ENCODE peak calls at places on chromosome 21, in eight cellular contexts. One of them, this sample, is unnamed.

GRCh38 chr21:44399955-44400790 is 46.8 kb downstream of the TRPM2 start:
- DNase-seq in thoracic aorta: no peak
- DNase-seq in mesendoderm: no peak
- DNase-seq in uterus: no peak
- DNase-seq in PC-3: no peak
- DNase-seq in naive thymus-derived CD8-positive, alpha-beta T cell: no peak
- DNase-seq in aorta: no peak
- DNase-seq in CD4-positive, CD25-positive, alpha-beta regulatory T cell: no peak
- DNase-seq in this sample: no peak

GRCh38 chr21:43608225-43608624 is 51.1 kb downstream of the HSF2BP start:
- DNase-seq in thoracic aorta: no peak
- DNase-seq in mesendoderm: no peak
- DNase-seq in uterus: no peak
- DNase-seq in PC-3: peak
- DNase-seq in naive thymus-derived CD8-positive, alpha-beta T cell: no peak
- DNase-seq in aorta: no peak
- DNase-seq in CD4-positive, CD25-positive, alpha-beta regulatory T cell: no peak
- DNase-seq in this sample: no peak

GRCh38 chr21:14753466-14754258 is 207.5 kb upstream of the SAMSN1 start:
- DNase-seq in thoracic aorta: no peak
- DNase-seq in mesendoderm: no peak
- DNase-seq in uterus: no peak
- DNase-seq in PC-3: no peak
- DNase-seq in naive thymus-derived CD8-positive, alpha-beta T cell: no peak
- DNase-seq in aorta: no peak
- DNase-seq in CD4-positive, CD25-positive, alpha-beta regulatory T cell: no peak
- DNase-seq in this sample: peak

GRCh38 chr21:15894596-15894995 is 164.8 kb downstream of the USP25 start:
- DNase-seq in thoracic aorta: no peak
- DNase-seq in mesendoderm: no peak
- DNase-seq in uterus: no peak
- DNase-seq in PC-3: peak
- DNase-seq in naive thymus-derived CD8-positive, alpha-beta T cell: no peak
- DNase-seq in aorta: no peak
- DNase-seq in CD4-positive, CD25-positive, alpha-beta regulatory T cell: no peak
- DNase-seq in this sample: no peak

GRCh38 chr21:33075128-33075527 is 5.2 kb downstream of the OLIG1 start:
- DNase-seq in thoracic aorta: no peak
- DNase-seq in mesendoderm: peak
- DNase-seq in uterus: no peak
- DNase-seq in PC-3: no peak
- DNase-seq in naive thymus-derived CD8-positive, alpha-beta T cell: no peak
- DNase-seq in aorta: no peak
- DNase-seq in CD4-positive, CD25-positive, alpha-beta regulatory T cell: no peak
- DNase-seq in this sample: no peak

GRCh38 chr21:32565856-32566465 is 19.4 kb downstream of the TCP10L start:
- DNase-seq in thoracic aorta: no peak
- DNase-seq in mesendoderm: no peak
- DNase-seq in uterus: no peak
- DNase-seq in PC-3: no peak
- DNase-seq in naive thymus-derived CD8-positive, alpha-beta T cell: no peak
- DNase-seq in aorta: no peak
- DNase-seq in CD4-positive, CD25-positive, alpha-beta regulatory T cell: no peak
- DNase-seq in this sample: no peak

GRCh38 chr21:28336299-28336698 is 656.4 kb downstream of the LTN1 start:
- DNase-seq in thoracic aorta: no peak
- DNase-seq in mesendoderm: peak
- DNase-seq in uterus: peak
- DNase-seq in PC-3: peak
- DNase-seq in naive thymus-derived CD8-positive, alpha-beta T cell: no peak
- DNase-seq in aorta: no peak
- DNase-seq in CD4-positive, CD25-positive, alpha-beta regulatory T cell: no peak
- DNase-seq in this sample: peak

GRCh38 chr21:44509539-44509938 is 30.5 kb downstream of the KRTAP10-1 start:
- DNase-seq in thoracic aorta: no peak
- DNase-seq in mesendoderm: no peak
- DNase-seq in uterus: no peak
- DNase-seq in PC-3: peak
- DNase-seq in naive thymus-derived CD8-positive, alpha-beta T cell: no peak
- DNase-seq in aorta: peak
- DNase-seq in CD4-positive, CD25-positive, alpha-beta regulatory T cell: no peak
- DNase-seq in this sample: no peak

GRCh38 chr21:33731447-33731846 is 89.1 kb downstream of the ITSN1 start:
- DNase-seq in thoracic aorta: no peak
- DNase-seq in mesendoderm: no peak
- DNase-seq in uterus: no peak
- DNase-seq in PC-3: peak
- DNase-seq in naive thymus-derived CD8-positive, alpha-beta T cell: no peak
- DNase-seq in aorta: no peak
- DNase-seq in CD4-positive, CD25-positive, alpha-beta regulatory T cell: no peak
- DNase-seq in this sample: no peak

GRCh38 chr21:41254090-41254700 is 62.4 kb upstream of the FAM3B start:
- DNase-seq in thoracic aorta: no peak
- DNase-seq in mesendoderm: no peak
- DNase-seq in uterus: no peak
- DNase-seq in PC-3: peak
- DNase-seq in naive thymus-derived CD8-positive, alpha-beta T cell: no peak
- DNase-seq in aorta: no peak
- DNase-seq in CD4-positive, CD25-positive, alpha-beta regulatory T cell: no peak
- DNase-seq in this sample: no peak

GRCh38 chr21:27021801-27022200 is 54.9 kb upstream of the ADAMTS5 start:
- DNase-seq in thoracic aorta: no peak
- DNase-seq in mesendoderm: no peak
- DNase-seq in uterus: no peak
- DNase-seq in PC-3: no peak
- DNase-seq in naive thymus-derived CD8-positive, alpha-beta T cell: no peak
- DNase-seq in aorta: no peak
- DNase-seq in CD4-positive, CD25-positive, alpha-beta regulatory T cell: no peak
- DNase-seq in this sample: no peak

GRCh38 chr21:21373969-21374368 is 375.8 kb downstream of the NCAM2 start:
- DNase-seq in thoracic aorta: no peak
- DNase-seq in mesendoderm: no peak
- DNase-seq in uterus: no peak
- DNase-seq in PC-3: no peak
- DNase-seq in naive thymus-derived CD8-positive, alpha-beta T cell: no peak
- DNase-seq in aorta: no peak
- DNase-seq in CD4-positive, CD25-positive, alpha-beta regulatory T cell: no peak
- DNase-seq in this sample: no peak

GRCh38 chr21:34761758-34762330 is 93.0 kb downstream of the CLIC6 start:
- DNase-seq in thoracic aorta: no peak
- DNase-seq in mesendoderm: no peak
- DNase-seq in uterus: no peak
- DNase-seq in PC-3: no peak
- DNase-seq in naive thymus-derived CD8-positive, alpha-beta T cell: no peak
- DNase-seq in aorta: no peak
- DNase-seq in CD4-positive, CD25-positive, alpha-beta regulatory T cell: no peak
- DNase-seq in this sample: no peak

GRCh38 chr21:25170681-25171080 is 436.6 kb downstream of the MRPL39 start:
- DNase-seq in thoracic aorta: no peak
- DNase-seq in mesendoderm: no peak
- DNase-seq in uterus: no peak
- DNase-seq in PC-3: no peak
- DNase-seq in naive thymus-derived CD8-positive, alpha-beta T cell: no peak
- DNase-seq in aorta: no peak
- DNase-seq in CD4-positive, CD25-positive, alpha-beta regulatory T cell: no peak
- DNase-seq in this sample: no peak

GRCh38 chr21:46116846-46117585 is 19.1 kb downstream of the COL6A2 start:
- DNase-seq in thoracic aorta: no peak
- DNase-seq in mesendoderm: no peak
- DNase-seq in uterus: peak
- DNase-seq in PC-3: peak
- DNase-seq in naive thymus-derived CD8-positive, alpha-beta T cell: no peak
- DNase-seq in aorta: peak
- DNase-seq in CD4-positive, CD25-positive, alpha-beta regulatory T cell: no peak
- DNase-seq in this sample: no peak

GRCh38 chr21:25889996-25890395 is 155.2 kb downstream of the GABPA start:
- DNase-seq in thoracic aorta: no peak
- DNase-seq in mesendoderm: no peak
- DNase-seq in uterus: no peak
- DNase-seq in PC-3: no peak
- DNase-seq in naive thymus-derived CD8-positive, alpha-beta T cell: no peak
- DNase-seq in aorta: no peak
- DNase-seq in CD4-positive, CD25-positive, alpha-beta regulatory T cell: no peak
- DNase-seq in this sample: no peak

GRCh38 chr21:32411366-32412161 is 942 bp upstream of the EVA1C start:
- DNase-seq in thoracic aorta: peak
- DNase-seq in mesendoderm: no peak
- DNase-seq in uterus: peak
- DNase-seq in PC-3: peak
- DNase-seq in naive thymus-derived CD8-positive, alpha-beta T cell: peak
- DNase-seq in aorta: peak
- DNase-seq in CD4-positive, CD25-positive, alpha-beta regulatory T cell: peak
- DNase-seq in this sample: no peak

GRCh38 chr21:38181101-38181500 is 75.7 kb upstream of the KCNJ15 start:
- DNase-seq in thoracic aorta: no peak
- DNase-seq in mesendoderm: no peak
- DNase-seq in uterus: no peak
- DNase-seq in PC-3: no peak
- DNase-seq in naive thymus-derived CD8-positive, alpha-beta T cell: no peak
- DNase-seq in aorta: no peak
- DNase-seq in CD4-positive, CD25-positive, alpha-beta regulatory T cell: no peak
- DNase-seq in this sample: no peak

GRCh38 chr21:26842976-26843911 is 2.0 kb downstream of the ADAMTS1 start:
- DNase-seq in thoracic aorta: peak
- DNase-seq in mesendoderm: peak
- DNase-seq in uterus: peak
- DNase-seq in PC-3: peak
- DNase-seq in naive thymus-derived CD8-positive, alpha-beta T cell: no peak
- DNase-seq in aorta: peak
- DNase-seq in CD4-positive, CD25-positive, alpha-beta regulatory T cell: no peak
- DNase-seq in this sample: no peak

GRCh38 chr21:45901061-45901690 is 80.4 kb upstream of the COL6A1 start:
- DNase-seq in thoracic aorta: no peak
- DNase-seq in mesendoderm: no peak
- DNase-seq in uterus: no peak
- DNase-seq in PC-3: no peak
- DNase-seq in naive thymus-derived CD8-positive, alpha-beta T cell: no peak
- DNase-seq in aorta: peak
- DNase-seq in CD4-positive, CD25-positive, alpha-beta regulatory T cell: no peak
- DNase-seq in this sample: no peak

GRCh38 chr21:42019101-42019605 is 9.0 kb upstream of the ZBTB21 start:
- DNase-seq in thoracic aorta: no peak
- DNase-seq in mesendoderm: no peak
- DNase-seq in uterus: no peak
- DNase-seq in PC-3: no peak
- DNase-seq in naive thymus-derived CD8-positive, alpha-beta T cell: no peak
- DNase-seq in aorta: no peak
- DNase-seq in CD4-positive, CD25-positive, alpha-beta regulatory T cell: no peak
- DNase-seq in this sample: no peak

GRCh38 chr21:38979271-38980196 is 173.8 kb downstream of the ETS2 start:
- DNase-seq in thoracic aorta: no peak
- DNase-seq in mesendoderm: peak
- DNase-seq in uterus: peak
- DNase-seq in PC-3: peak
- DNase-seq in naive thymus-derived CD8-positive, alpha-beta T cell: no peak
- DNase-seq in aorta: no peak
- DNase-seq in CD4-positive, CD25-positive, alpha-beta regulatory T cell: no peak
- DNase-seq in this sample: no peak

GRCh38 chr21:28069446-28069845 is 923.2 kb downstream of the LTN1 start:
- DNase-seq in thoracic aorta: no peak
- DNase-seq in mesendoderm: no peak
- DNase-seq in uterus: no peak
- DNase-seq in PC-3: peak
- DNase-seq in naive thymus-derived CD8-positive, alpha-beta T cell: no peak
- DNase-seq in aorta: no peak
- DNase-seq in CD4-positive, CD25-positive, alpha-beta regulatory T cell: no peak
- DNase-seq in this sample: no peak

GRCh38 chr21:33261635-33262034 is 4.5 kb upstream of the IL10RB start:
- DNase-seq in thoracic aorta: no peak
- DNase-seq in mesendoderm: no peak
- DNase-seq in uterus: no peak
- DNase-seq in PC-3: no peak
- DNase-seq in naive thymus-derived CD8-positive, alpha-beta T cell: no peak
- DNase-seq in aorta: peak
- DNase-seq in CD4-positive, CD25-positive, alpha-beta regulatory T cell: no peak
- DNase-seq in this sample: no peak

GRCh38 chr21:45695086-45695485 is 51.6 kb downstream of the PCBP3 start:
- DNase-seq in thoracic aorta: no peak
- DNase-seq in mesendoderm: peak
- DNase-seq in uterus: no peak
- DNase-seq in PC-3: no peak
- DNase-seq in naive thymus-derived CD8-positive, alpha-beta T cell: no peak
- DNase-seq in aorta: no peak
- DNase-seq in CD4-positive, CD25-positive, alpha-beta regulatory T cell: no peak
- DNase-seq in this sample: no peak

GRCh38 chr21:30234643-30235042 is 18.7 kb upstream of the CLDN8 start:
- DNase-seq in thoracic aorta: no peak
- DNase-seq in mesendoderm: no peak
- DNase-seq in uterus: no peak
- DNase-seq in PC-3: peak
- DNase-seq in naive thymus-derived CD8-positive, alpha-beta T cell: no peak
- DNase-seq in aorta: no peak
- DNase-seq in CD4-positive, CD25-positive, alpha-beta regulatory T cell: no peak
- DNase-seq in this sample: no peak

GRCh38 chr21:33327326-33327725 is 2.6 kb downstream of the IFNAR1 start:
- DNase-seq in thoracic aorta: no peak
- DNase-seq in mesendoderm: no peak
- DNase-seq in uterus: no peak
- DNase-seq in PC-3: no peak
- DNase-seq in naive thymus-derived CD8-positive, alpha-beta T cell: no peak
- DNase-seq in aorta: no peak
- DNase-seq in CD4-positive, CD25-positive, alpha-beta regulatory T cell: no peak
- DNase-seq in this sample: no peak